ENCODE peak calls at places on chromosomes 2 and 18, in seven cellular contexts. T is upper lobe of left lung, R is adrenal gland, C is BJ, N is body of pancreas, A is astrocyte of the spinal cord, E is GM12865. F is an unnamed sample.

GRCh38 chr2:60318544-60318943 is 234.9 kb downstream of the BCL11A start:
- DNase-seq in R (no peak), E (no peak), C (no peak), T (peak; percentile 43), N (no peak), A (no peak), F (no peak)

GRCh38 chr2:101328474-101329007 is 20.0 kb upstream of the RNF149 start:
- DNase-seq in R (no peak), E (peak; percentile 36), C (no peak), T (no peak), N (no peak), A (peak; percentile 68), F (peak; percentile 41)

GRCh38 chr18:48869591-48869990 is 81.2 kb downstream of the SMAD7 start:
- DNase-seq in N (no peak), T (no peak), C (no peak), R (no peak), E (no peak), A (no peak), F (no peak)

GRCh38 chr18:906416-907170 is 1.9 kb downstream of the ADCYAP1 start:
- DNase-seq in A (no peak), N (no peak), T (peak; percentile 50), R (no peak), E (no peak), C (no peak), F (peak; percentile 11)

GRCh38 chr2:205293559-205293958 is 388.7 kb upstream of the NRP2 start:
- DNase-seq in T (no peak), A (no peak), R (no peak), C (no peak), N (no peak), E (no peak), F (no peak)

GRCh38 chr18:55024568-55024967 is 65.3 kb upstream of the CCDC68 start:
- DNase-seq in R (no peak), T (no peak), A (no peak), E (no peak), N (no peak), C (no peak), F (no peak)

GRCh38 chr2:236745420-236746210 is 176.0 kb downstream of the ACKR3 start:
- DNase-seq in N (peak; percentile 26), R (no peak), E (no peak), C (peak; percentile 49), A (peak; percentile 93), T (no peak), F (peak; percentile 72)

GRCh38 chr2:190469770-190470169 is 61.6 kb downstream of the MFSD6 start:
- DNase-seq in R (peak; percentile 35), A (peak; percentile 71), C (peak; percentile 46), E (peak; percentile 38), N (no peak), T (no peak), F (peak; percentile 17)

GRCh38 chr2:146031158-146031557 is 1511.2 kb upstream of the ZEB2 start:
- DNase-seq in A (no peak), C (no peak), E (no peak), R (no peak), T (no peak), N (no peak), F (peak; percentile 7)

GRCh38 chr2:239920616-239921365 is 104.4 kb downstream of the NDUFA10 start:
- DNase-seq in T (no peak), N (no peak), A (no peak), E (no peak), R (no peak), C (no peak), F (no peak)

GRCh38 chr2:15763106-15763821 is 171.6 kb downstream of the DDX1 start:
- DNase-seq in C (no peak), R (no peak), N (no peak), E (no peak), T (peak; percentile 46), A (no peak), F (no peak)

GRCh38 chr2:9285921-9286320 is 79.3 kb downstream of the ASAP2 start:
- DNase-seq in N (no peak), E (no peak), R (no peak), C (no peak), A (no peak), T (no peak), F (peak; percentile 16)

GRCh38 chr2:8281950-8282857 is 399.7 kb upstream of the ID2 start:
- DNase-seq in A (no peak), N (no peak), C (no peak), E (no peak), R (no peak), T (no peak), F (no peak)

GRCh38 chr2:105919826-105920225 is 175.1 kb downstream of the NCK2 start:
- DNase-seq in N (no peak), C (no peak), T (no peak), R (no peak), A (peak; percentile 12), E (peak; percentile 50), F (peak; percentile 30)

GRCh38 chr2:170006592-170007327 is 171.2 kb upstream of the MYO3B start:
- DNase-seq in T (no peak), C (no peak), R (no peak), N (no peak), A (no peak), E (no peak), F (peak; percentile 39)

GRCh38 chr2:219638217-219638947 is 11.0 kb downstream of the SLC4A3 start:
- DNase-seq in N (no peak), E (no peak), R (no peak), C (no peak), A (no peak), T (no peak), F (no peak)

GRCh38 chr2:192267484-192267883 is 72.8 kb upstream of the TMEFF2 start:
- DNase-seq in C (peak; percentile 22), R (no peak), N (no peak), E (no peak), T (no peak), A (peak; percentile 86), F (peak; percentile 82)

GRCh38 chr18:70390366-70391090 is 101.7 kb downstream of the SOCS6 start:
- DNase-seq in A (no peak), C (peak; percentile 65), T (no peak), R (no peak), N (no peak), E (no peak), F (peak; percentile 41)

GRCh38 chr2:156982615-156983014 is 274.9 kb upstream of the GALNT5 start:
- DNase-seq in T (no peak), R (no peak), E (no peak), N (no peak), A (no peak), C (no peak), F (no peak)

GRCh38 chr2:166365803-166366420 is 9.8 kb downstream of the SCN9A start:
- DNase-seq in C (no peak), T (no peak), N (no peak), E (no peak), R (no peak), A (peak; percentile 24), F (no peak)

GRCh38 chr18:7417742-7418141 is 149.4 kb upstream of the PTPRM start:
- DNase-seq in T (no peak), N (no peak), R (no peak), E (no peak), C (no peak), A (peak; percentile 29), F (no peak)

GRCh38 chr2:144430722-144431163 is 89.2 kb downstream of the ZEB2 start:
- DNase-seq in C (no peak), E (peak; percentile 77), A (peak; percentile 81), R (peak; percentile 24), N (no peak), T (no peak), F (peak; percentile 76)

DNA sequence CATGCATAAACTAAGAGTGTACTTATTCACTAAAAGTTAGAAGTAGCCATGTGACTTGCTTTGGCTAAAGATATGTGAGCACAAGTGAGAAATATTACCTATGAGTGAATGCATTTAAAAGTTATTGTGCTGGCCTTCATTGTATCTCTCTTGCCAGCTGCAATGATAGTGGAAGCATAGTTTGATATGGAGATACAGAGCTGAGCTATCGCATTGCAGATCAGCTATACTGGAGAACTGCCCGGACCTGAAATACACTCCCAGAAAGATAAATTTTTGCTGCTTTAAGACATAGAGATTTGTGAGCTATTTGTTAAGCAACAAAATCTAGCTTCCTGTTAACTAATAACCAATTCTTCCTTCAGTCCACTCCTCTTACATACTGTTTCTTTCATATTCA is 571.1 kb downstream of the CPS1 start:
- DNase-seq in T (no peak), E (no peak), R (no peak), N (no peak), A (no peak), C (no peak), F (no peak)
- TF ChIP-seq CTCF in T (no peak), E (no peak), R (no peak), N (no peak), A (no peak), C (no peak), F (no peak)

DNA sequence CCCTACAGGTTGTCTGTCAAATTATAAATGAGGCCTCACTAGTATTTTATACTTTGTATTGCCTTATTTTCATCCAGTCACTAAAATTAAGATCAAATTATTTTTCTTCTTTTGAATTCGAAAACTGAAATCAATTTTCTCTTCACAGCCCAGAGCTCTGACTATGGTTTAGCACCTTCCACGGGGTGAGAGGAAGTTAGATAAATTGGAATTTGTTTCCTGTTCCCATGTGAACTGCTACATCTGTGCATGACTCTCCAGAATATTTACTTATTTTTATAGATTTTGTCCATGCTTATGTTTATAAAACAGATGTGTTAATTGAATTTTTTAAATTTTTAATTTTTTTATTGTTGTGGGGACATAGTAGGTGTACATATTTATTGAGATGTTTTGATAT is 656.5 kb downstream of the IRS1 start:
- DNase-seq in T (no peak), C (no peak), N (no peak), E (no peak), A (no peak), R (no peak), F (no peak)
- H3K4me3 ChIP-seq in T (no peak overlapping the region), C (no peak overlapping the region), N (no peak overlapping the region), E (no peak overlapping the region), A (no peak overlapping the region), R (no peak overlapping the region), F (no peak overlapping the region)

GRCh38 chr2:132633635-132634034 is 36.4 kb downstream of the LYPD1 start:
- DNase-seq in C (no peak), R (no peak), N (no peak), T (no peak), A (no peak), E (no peak), F (no peak)

GRCh38 chr2:132627542-132627941 is 42.5 kb downstream of the LYPD1 start:
- DNase-seq in E (no peak), R (no peak), T (no peak), C (no peak), A (peak; percentile 9), N (no peak), F (no peak)

GRCh38 chr2:132636346-132636745 is 33.7 kb downstream of the LYPD1 start:
- DNase-seq in C (no peak), A (no peak), E (no peak), T (no peak), N (no peak), R (no peak), F (no peak)

GRCh38 chr2:132632000-132632649 is 37.9 kb downstream of the LYPD1 start:
- DNase-seq in T (no peak), C (no peak), E (no peak), R (no peak), N (no peak), A (peak; percentile 54), F (no peak)
- TF ChIP-seq CTCF in T (no peak), C (no peak), E (no peak), R (no peak), N (no peak), A (no peak), F (no peak)

DNA sequence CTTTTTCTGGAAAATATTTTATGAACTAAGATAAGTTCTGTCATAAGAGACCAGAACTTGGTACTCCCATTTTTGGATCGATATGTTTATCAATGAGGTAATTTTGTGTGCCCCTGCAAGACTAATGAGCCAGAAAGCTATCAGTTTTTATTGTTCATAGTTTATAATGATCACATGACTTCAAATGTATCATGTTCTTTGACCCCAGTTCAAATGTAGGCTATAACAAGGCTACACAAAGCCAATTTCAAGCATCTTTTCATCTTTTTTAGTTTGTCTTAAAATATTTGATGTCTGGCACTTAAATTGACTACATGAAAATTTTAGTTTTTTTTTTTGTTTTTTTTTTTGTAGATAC is 35.3 kb downstream of the RALB start:
- DNase-seq in A (no peak), C (no peak), T (no peak), R (no peak), E (no peak), N (no peak), F (no peak)
- H3K4me3 ChIP-seq in A (no peak overlapping the region), C (no peak overlapping the region), T (no peak overlapping the region), R (no peak overlapping the region), E (peak overlapping the region; percentile 9), N (no peak overlapping the region), F (no peak overlapping the region)